ENCODE peak calls at places on chromosome 14, in nine cellular contexts. One of them, this sample, is unnamed.

GRCh38 chr14:50775357-50775756 is 55.6 kb downstream of the NIN start:
- DNase-seq in K562: no peak
- DNase-seq in H9: no peak
- DNase-seq in endothelial cell of umbilical vein: peak
- DNase-seq in GM12878: no peak
- DNase-seq in neural progenitor cell: no peak
- DNase-seq in HCT116: no peak
- DNase-seq in GM23338: no peak
- DNase-seq in HepG2: no peak
- DNase-seq in this sample: no peak

GRCh38 chr14:96250545-96250944 is 5.5 kb upstream of the BDKRB1 start:
- DNase-seq in K562: no peak
- DNase-seq in H9: no peak
- DNase-seq in endothelial cell of umbilical vein: no peak
- DNase-seq in GM12878: no peak
- DNase-seq in neural progenitor cell: no peak
- DNase-seq in HCT116: no peak
- DNase-seq in GM23338: no peak
- DNase-seq in HepG2: no peak
- DNase-seq in this sample: no peak

GRCh38 chr14:91873476-91874265 is 6.3 kb upstream of the TC2N start:
- DNase-seq in K562: no peak
- DNase-seq in H9: no peak
- DNase-seq in endothelial cell of umbilical vein: no peak
- DNase-seq in GM12878: peak
- DNase-seq in neural progenitor cell: no peak
- DNase-seq in HCT116: no peak
- DNase-seq in GM23338: no peak
- DNase-seq in HepG2: no peak
- DNase-seq in this sample: peak

GRCh38 chr14:105292810-105293711 is 7.7 kb downstream of the BRF1 start:
- DNase-seq in K562: no peak
- DNase-seq in H9: no peak
- DNase-seq in endothelial cell of umbilical vein: peak
- DNase-seq in GM12878: no peak
- DNase-seq in neural progenitor cell: no peak
- DNase-seq in HCT116: no peak
- DNase-seq in GM23338: no peak
- DNase-seq in HepG2: no peak
- DNase-seq in this sample: no peak

GRCh38 chr14:58152569-58152857 is 500 bp upstream of the ARMH4 start:
- DNase-seq in K562: no peak
- DNase-seq in H9: no peak
- DNase-seq in endothelial cell of umbilical vein: no peak
- DNase-seq in GM12878: no peak
- DNase-seq in neural progenitor cell: no peak
- DNase-seq in HCT116: no peak
- DNase-seq in GM23338: no peak
- DNase-seq in HepG2: no peak
- DNase-seq in this sample: no peak

GRCh38 chr14:58663494-58664111 is 25.8 kb downstream of the DACT1 start:
- DNase-seq in K562: no peak
- DNase-seq in H9: no peak
- DNase-seq in endothelial cell of umbilical vein: no peak
- DNase-seq in GM12878: no peak
- DNase-seq in neural progenitor cell: no peak
- DNase-seq in HCT116: no peak
- DNase-seq in GM23338: peak
- DNase-seq in HepG2: no peak
- DNase-seq in this sample: no peak

GRCh38 chr14:81385824-81386223 is 14.3 kb downstream of the STON2 start:
- DNase-seq in K562: no peak
- DNase-seq in H9: no peak
- DNase-seq in endothelial cell of umbilical vein: no peak
- DNase-seq in GM12878: no peak
- DNase-seq in neural progenitor cell: peak
- DNase-seq in HCT116: no peak
- DNase-seq in GM23338: no peak
- DNase-seq in HepG2: no peak
- DNase-seq in this sample: no peak

GRCh38 chr14:105411017-105411941 is 8.3 kb upstream of the MTA1 start:
- DNase-seq in K562: peak
- DNase-seq in H9: peak
- DNase-seq in endothelial cell of umbilical vein: peak
- DNase-seq in GM12878: no peak
- DNase-seq in neural progenitor cell: peak
- DNase-seq in HCT116: no peak
- DNase-seq in GM23338: peak
- DNase-seq in HepG2: no peak
- DNase-seq in this sample: no peak

GRCh38 chr14:80784824-80785223 is 156.7 kb downstream of the CEP128 start:
- DNase-seq in K562: no peak
- DNase-seq in H9: no peak
- DNase-seq in endothelial cell of umbilical vein: no peak
- DNase-seq in GM12878: no peak
- DNase-seq in neural progenitor cell: no peak
- DNase-seq in HCT116: no peak
- DNase-seq in GM23338: no peak
- DNase-seq in HepG2: no peak
- DNase-seq in this sample: no peak

GRCh38 chr14:63727231-63727735 is 582 bp downstream of the SGPP1 start:
- DNase-seq in K562: peak
- DNase-seq in H9: peak
- DNase-seq in endothelial cell of umbilical vein: peak
- DNase-seq in GM12878: no peak
- DNase-seq in neural progenitor cell: peak
- DNase-seq in HCT116: no peak
- DNase-seq in GM23338: peak
- DNase-seq in HepG2: no peak
- DNase-seq in this sample: peak

GRCh38 chr14:21103165-21103709 is 2.4 kb downstream of the TMEM253 start:
- DNase-seq in K562: no peak
- DNase-seq in H9: no peak
- DNase-seq in endothelial cell of umbilical vein: no peak
- DNase-seq in GM12878: no peak
- DNase-seq in neural progenitor cell: no peak
- DNase-seq in HCT116: no peak
- DNase-seq in GM23338: peak
- DNase-seq in HepG2: no peak
- DNase-seq in this sample: no peak

GRCh38 chr14:96806836-96807235 is 9.7 kb downstream of the VRK1 start:
- DNase-seq in K562: no peak
- DNase-seq in H9: no peak
- DNase-seq in endothelial cell of umbilical vein: no peak
- DNase-seq in GM12878: no peak
- DNase-seq in neural progenitor cell: no peak
- DNase-seq in HCT116: no peak
- DNase-seq in GM23338: no peak
- DNase-seq in HepG2: peak
- DNase-seq in this sample: no peak

GRCh38 chr14:77208266-77208978 is 26.8 kb downstream of the TMEM63C start:
- DNase-seq in K562: peak
- DNase-seq in H9: peak
- DNase-seq in endothelial cell of umbilical vein: peak
- DNase-seq in GM12878: no peak
- DNase-seq in neural progenitor cell: peak
- DNase-seq in HCT116: no peak
- DNase-seq in GM23338: peak
- DNase-seq in HepG2: peak
- DNase-seq in this sample: peak

GRCh38 chr14:95481391-95482022 is 34.9 kb downstream of the SYNE3 start:
- DNase-seq in K562: no peak
- DNase-seq in H9: no peak
- DNase-seq in endothelial cell of umbilical vein: no peak
- DNase-seq in GM12878: no peak
- DNase-seq in neural progenitor cell: no peak
- DNase-seq in HCT116: no peak
- DNase-seq in GM23338: no peak
- DNase-seq in HepG2: no peak
- DNase-seq in this sample: no peak

GRCh38 chr14:76348898-76349297 is 27.0 kb upstream of the ESRRB start:
- DNase-seq in K562: no peak
- DNase-seq in H9: peak
- DNase-seq in endothelial cell of umbilical vein: peak
- DNase-seq in GM12878: no peak
- DNase-seq in neural progenitor cell: peak
- DNase-seq in HCT116: peak
- DNase-seq in GM23338: peak
- DNase-seq in HepG2: no peak
- DNase-seq in this sample: no peak

GRCh38 chr14:104530651-104531050 is 48.9 kb upstream of the C14orf180 start:
- DNase-seq in K562: no peak
- DNase-seq in H9: peak
- DNase-seq in endothelial cell of umbilical vein: no peak
- DNase-seq in GM12878: no peak
- DNase-seq in neural progenitor cell: no peak
- DNase-seq in HCT116: no peak
- DNase-seq in GM23338: no peak
- DNase-seq in HepG2: no peak
- DNase-seq in this sample: no peak

GRCh38 chr14:52553671-52554575 is 1.3 kb downstream of the GPR137C start:
- DNase-seq in K562: peak
- DNase-seq in H9: peak
- DNase-seq in endothelial cell of umbilical vein: peak
- DNase-seq in GM12878: peak
- DNase-seq in neural progenitor cell: peak
- DNase-seq in HCT116: peak
- DNase-seq in GM23338: peak
- DNase-seq in HepG2: peak
- DNase-seq in this sample: peak
- H2AFZ ChIP-seq in K562: peak
- H2AFZ ChIP-seq in H9: no peak
- H2AFZ ChIP-seq in endothelial cell of umbilical vein: peak
- H2AFZ ChIP-seq in GM12878: peak
- H2AFZ ChIP-seq in neural progenitor cell: peak
- H2AFZ ChIP-seq in HCT116: peak
- H2AFZ ChIP-seq in GM23338: peak
- H2AFZ ChIP-seq in HepG2: no peak
- H2AFZ ChIP-seq in this sample: peak

GRCh38 chr14:34742509-34743115 is 28.2 kb upstream of the CFL2 start:
- DNase-seq in K562: no peak
- DNase-seq in H9: no peak
- DNase-seq in endothelial cell of umbilical vein: no peak
- DNase-seq in GM12878: no peak
- DNase-seq in neural progenitor cell: no peak
- DNase-seq in HCT116: no peak
- DNase-seq in GM23338: no peak
- DNase-seq in HepG2: no peak
- DNase-seq in this sample: no peak
- TF ChIP-seq CTCF in K562: no peak
- TF ChIP-seq CTCF in H9: no peak
- TF ChIP-seq CTCF in endothelial cell of umbilical vein: no peak
- TF ChIP-seq CTCF in GM12878: no peak
- TF ChIP-seq CTCF in neural progenitor cell: no peak
- TF ChIP-seq CTCF in HCT116: no peak
- TF ChIP-seq CTCF in GM23338: no peak
- TF ChIP-seq CTCF in HepG2: no peak
- TF ChIP-seq CTCF in this sample: no peak

GRCh38 chr14:37598085-37598972 is 2.9 kb downstream of the TTC6 start:
- DNase-seq in K562: no peak
- DNase-seq in H9: peak
- DNase-seq in endothelial cell of umbilical vein: no peak
- DNase-seq in GM12878: no peak
- DNase-seq in neural progenitor cell: peak
- DNase-seq in HCT116: no peak
- DNase-seq in GM23338: peak
- DNase-seq in HepG2: no peak
- DNase-seq in this sample: no peak
- H2AFZ ChIP-seq in K562: no peak
- H2AFZ ChIP-seq in H9: no peak
- H2AFZ ChIP-seq in endothelial cell of umbilical vein: no peak
- H2AFZ ChIP-seq in GM12878: no peak
- H2AFZ ChIP-seq in neural progenitor cell: peak
- H2AFZ ChIP-seq in HCT116: no peak
- H2AFZ ChIP-seq in GM23338: peak
- H2AFZ ChIP-seq in HepG2: no peak
- H2AFZ ChIP-seq in this sample: no peak

GRCh38 chr14:89953602-89954001 is 928 bp downstream of the EFCAB11 start:
- DNase-seq in K562: no peak
- DNase-seq in H9: no peak
- DNase-seq in endothelial cell of umbilical vein: no peak
- DNase-seq in GM12878: no peak
- DNase-seq in neural progenitor cell: no peak
- DNase-seq in HCT116: no peak
- DNase-seq in GM23338: no peak
- DNase-seq in HepG2: no peak
- DNase-seq in this sample: no peak

GRCh38 chr14:89955022-89955414 is 488 bp upstream of the EFCAB11 start:
- DNase-seq in K562: no peak
- DNase-seq in H9: no peak
- DNase-seq in endothelial cell of umbilical vein: no peak
- DNase-seq in GM12878: no peak
- DNase-seq in neural progenitor cell: no peak
- DNase-seq in HCT116: no peak
- DNase-seq in GM23338: no peak
- DNase-seq in HepG2: no peak
- DNase-seq in this sample: no peak

GRCh38 chr14:89954045-89955021 is at the start of gene EFCAB11:
- DNase-seq in K562: peak
- DNase-seq in H9: peak
- DNase-seq in endothelial cell of umbilical vein: peak
- DNase-seq in GM12878: peak
- DNase-seq in neural progenitor cell: peak
- DNase-seq in HCT116: peak
- DNase-seq in GM23338: peak
- DNase-seq in HepG2: peak
- DNase-seq in this sample: peak

GRCh38 chr14:89956294-89957009 is 725 bp downstream of the TDP1 start:
- DNase-seq in K562: no peak
- DNase-seq in H9: peak
- DNase-seq in endothelial cell of umbilical vein: peak
- DNase-seq in GM12878: peak
- DNase-seq in neural progenitor cell: peak
- DNase-seq in HCT116: peak
- DNase-seq in GM23338: peak
- DNase-seq in HepG2: peak
- DNase-seq in this sample: peak

DNA sequence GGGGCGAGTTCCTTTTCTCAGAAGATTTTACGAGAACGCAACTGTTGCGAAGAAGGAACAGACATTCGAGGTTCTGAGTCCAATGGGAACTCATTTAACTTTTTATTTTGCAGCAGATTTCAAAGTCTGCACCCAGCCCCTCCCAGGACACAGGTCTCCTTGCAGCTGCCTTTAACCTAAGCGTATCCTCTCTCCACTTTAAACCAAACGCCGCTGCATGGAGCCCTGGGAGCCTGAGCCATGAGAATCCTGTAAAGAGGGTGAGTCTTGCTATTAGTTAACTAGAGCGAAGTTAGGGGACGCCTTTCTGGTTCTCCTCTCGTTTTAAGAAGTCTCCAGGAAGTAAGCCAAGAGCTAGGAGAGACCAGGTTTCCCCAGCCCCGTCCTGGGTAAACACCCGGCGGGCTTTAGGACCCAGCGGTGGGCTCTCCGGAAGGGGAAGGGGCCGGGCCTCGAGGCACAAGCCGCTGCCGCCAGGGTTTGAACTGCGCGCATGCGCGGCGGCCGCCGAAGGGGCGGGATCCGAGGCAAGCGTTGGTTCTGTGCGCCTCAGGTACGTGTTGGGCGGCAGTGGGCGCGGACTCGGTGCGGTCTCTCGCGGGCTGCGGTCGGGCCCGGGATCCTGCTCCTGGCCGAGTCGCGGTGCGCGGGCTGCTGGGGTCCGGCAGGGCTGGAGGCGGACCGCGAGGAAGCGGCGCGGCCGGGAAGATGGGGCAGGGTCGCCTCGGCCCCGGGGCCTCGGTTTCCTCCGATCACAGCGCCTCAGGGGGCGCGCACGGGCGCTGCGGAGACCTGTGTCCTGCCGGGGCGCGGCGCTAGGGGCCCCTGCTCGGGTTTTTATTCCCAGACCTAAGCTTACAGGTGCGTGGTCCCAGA is at the start of gene TDP1:
- DNase-seq in K562: peak
- DNase-seq in H9: peak
- DNase-seq in endothelial cell of umbilical vein: peak
- DNase-seq in GM12878: peak
- DNase-seq in neural progenitor cell: peak
- DNase-seq in HCT116: peak
- DNase-seq in GM23338: peak
- DNase-seq in HepG2: peak
- DNase-seq in this sample: peak
- TF ChIP-seq CTCF in K562: no peak
- TF ChIP-seq CTCF in H9: no peak
- TF ChIP-seq CTCF in endothelial cell of umbilical vein: peak
- TF ChIP-seq CTCF in GM12878: no peak
- TF ChIP-seq CTCF in neural progenitor cell: peak
- TF ChIP-seq CTCF in HCT116: no peak
- TF ChIP-seq CTCF in GM23338: no peak
- TF ChIP-seq CTCF in HepG2: peak
- TF ChIP-seq CTCF in this sample: peak

This sample was measured in DND-41.